ENCODE peak calls at places on chromosomes 12 and 14, in nine cellular contexts. H is pancreas; T is naive thymus-derived CD4-positive, alpha-beta T cell; S is keratinocyte; L is HepG2; O is iPS DF 6.9; Q is GM23248; N is ovary; B is left ventricle myocardium inferior. G is an unnamed sample.

GRCh38 chr12:92208613-92209121 is 63.0 kb upstream of the BTG1 start:
- DNase-seq in T (no peak), N (no peak), S (no peak), H (no peak), L (no peak), B (no peak), O (no peak), Q (peak; percentile 72), G (no peak)

GRCh38 chr12:80815351-80815750 is 98.6 kb downstream of the MYF5 start:
- DNase-seq in N (no peak), Q (no peak), T (no peak), S (no peak), L (no peak), O (no peak), H (no peak), B (no peak), G (no peak)

GRCh38 chr14:22780105-22780679 is 13.7 kb downstream of the OXA1L start:
- DNase-seq in N (no peak), H (no peak), Q (peak; percentile 34), O (no peak), B (no peak), S (no peak), L (peak; percentile 59), T (no peak), G (no peak)

GRCh38 chr14:71380271-71380670 is 473.0 kb downstream of the PCNX1 start:
- DNase-seq in B (no peak), L (no peak), O (no peak), Q (peak; percentile 19), S (no peak), H (no peak), N (no peak), T (no peak), G (no peak)

GRCh38 chr14:52790756-52791203 is 627 bp downstream of the GNPNAT1 start:
- DNase-seq in O (no peak), Q (peak; percentile 36), H (no peak), B (no peak), N (no peak), S (no peak), T (no peak), L (no peak), G (no peak)

GRCh38 chr12:18683603-18684002 is 54.2 kb downstream of the PLCZ1 start:
- DNase-seq in H (no peak), Q (peak; percentile 78), O (no peak), S (peak; percentile 35), B (no peak), T (no peak), N (no peak), L (no peak), G (no peak)

GRCh38 chr14:74955229-74955999 is at the start of gene PGF:
- DNase-seq in O (no peak), Q (peak; percentile 76), N (peak; percentile 69), B (peak; percentile 75), H (peak; percentile 76), L (no peak), S (no peak), T (peak; percentile 49), G (no peak)

GRCh38 chr12:53806689-53807088 is 54.9 kb upstream of the CISTR start:
- DNase-seq in H (no peak), B (no peak), T (no peak), O (no peak), N (no peak), L (no peak), S (no peak), Q (no peak), G (no peak)

GRCh38 chr14:104968153-104968527 is 10.0 kb downstream of the AHNAK2 start:
- DNase-seq in O (no peak), Q (peak; percentile 68), L (no peak), N (peak; percentile 83), S (no peak), H (peak; percentile 71), B (peak; percentile 82), T (no peak), G (no peak)

GRCh38 chr14:75542585-75543091 is 20.4 kb downstream of the BATF start:
- DNase-seq in T (peak; percentile 80), O (no peak), L (no peak), N (no peak), Q (peak; percentile 38), S (no peak), B (peak; percentile 59), H (no peak), G (no peak)

GRCh38 chr12:123433615-123434014 is 2.9 kb downstream of the RILPL2 start:
- DNase-seq in T (no peak), N (no peak), Q (no peak), S (no peak), L (no peak), B (no peak), O (no peak), H (no peak), G (no peak)

DNA sequence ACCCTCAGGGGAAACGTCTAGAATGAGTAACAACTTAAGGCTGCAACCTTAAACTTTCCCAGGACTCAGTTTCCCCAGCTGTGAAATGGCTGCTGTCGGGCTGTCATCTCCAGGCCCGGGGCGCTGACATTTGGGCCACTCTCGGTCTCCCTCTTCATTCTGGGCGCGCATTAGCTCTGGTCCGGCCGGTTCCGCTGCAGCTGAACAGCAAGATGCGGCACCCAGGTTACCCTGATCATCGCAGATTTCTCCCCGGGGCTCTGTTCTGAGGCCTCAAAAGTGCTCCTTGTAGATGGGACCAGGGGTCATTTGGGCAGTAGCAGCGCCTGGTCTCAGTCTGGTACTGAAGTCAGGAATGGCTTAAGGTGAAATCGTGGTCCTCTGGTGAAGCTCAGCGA is 890 bp upstream of the BCL7A start:
- DNase-seq in T (no peak), Q (no peak), H (no peak), B (no peak), S (no peak), O (no peak), N (no peak), L (no peak), G (no peak)
- H3K4me3 ChIP-seq in T (peak overlapping the region; percentile 8), Q (peak overlapping the region; percentile 74), H (peak overlapping the region; percentile 39), B (peak overlapping the region; percentile 84), S (peak overlapping the region; percentile 74), O (peak overlapping the region; percentile 84), N (peak overlapping the region; percentile 78), L (peak overlapping the region; percentile 70), G (peak overlapping the region; percentile 86)

DNA sequence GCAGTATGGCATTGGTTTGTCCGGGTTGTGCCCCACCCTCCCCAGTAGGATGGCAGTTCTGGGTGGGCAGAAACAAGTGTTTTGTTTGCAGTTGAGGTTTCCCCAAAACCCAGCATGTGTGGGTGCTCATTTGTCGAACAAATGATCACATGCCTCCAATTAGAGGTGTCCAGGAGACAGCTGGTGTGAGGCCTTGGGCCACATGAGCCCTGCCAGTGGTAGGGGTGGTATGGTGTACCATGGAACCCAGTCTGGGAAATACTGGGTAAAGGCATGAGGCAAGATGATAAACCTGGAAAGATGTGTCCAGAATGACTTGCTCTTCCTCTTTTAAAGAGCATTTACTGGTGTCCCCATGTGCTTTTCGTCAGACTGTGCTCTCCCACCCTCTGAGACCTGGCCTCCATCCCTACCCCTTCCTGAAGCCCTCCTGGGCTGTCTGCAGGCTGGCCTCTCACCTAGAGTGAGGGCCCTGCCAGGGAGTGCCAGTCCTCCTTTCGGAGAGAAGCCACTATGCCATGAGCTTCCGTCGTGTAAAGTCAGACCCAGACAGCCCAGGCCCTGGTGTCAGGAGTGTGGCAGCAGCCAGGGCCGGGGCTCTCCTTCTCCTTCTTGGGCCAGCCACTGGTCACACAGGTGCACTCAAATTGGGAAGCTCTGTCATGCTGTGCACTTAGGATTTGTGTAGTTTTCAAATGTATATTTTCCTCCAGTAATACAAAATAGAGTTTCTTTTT is 17.6 kb downstream of the ANKRD9 start:
- DNase-seq in H (no peak), T (no peak), Q (no peak), S (no peak), B (no peak), L (no peak), O (no peak), N (no peak), G (no peak)
- H3K27ac ChIP-seq in H (no peak overlapping the region), T (no peak overlapping the region), Q (no peak overlapping the region), S (no peak overlapping the region), B (no peak overlapping the region), L (no peak overlapping the region), O (no peak overlapping the region), N (no peak overlapping the region), G (no peak overlapping the region)

GRCh38 chr12:27261866-27262265 is 17.8 kb downstream of the STK38L start:
- DNase-seq in B (no peak), H (no peak), Q (no peak), S (no peak), L (no peak), N (no peak), O (no peak), T (no peak), G (no peak)
- H3K4me3 ChIP-seq in B (no peak overlapping the region), H (no peak overlapping the region), Q (no peak overlapping the region), S (no peak overlapping the region), L (no peak overlapping the region), N (no peak overlapping the region), O (no peak overlapping the region), T (no peak overlapping the region), G (no peak overlapping the region)

GRCh38 chr14:76752744-76753143 is 8.5 kb upstream of the VASH1 start:
- DNase-seq in H (no peak), B (no peak), S (no peak), N (no peak), O (no peak), L (no peak), T (no peak), Q (no peak), G (no peak)
- H3K27ac ChIP-seq in H (no peak overlapping the region), B (no peak overlapping the region), S (no peak overlapping the region), N (no peak overlapping the region), O (no peak overlapping the region), L (no peak overlapping the region), T (no peak overlapping the region), Q (no peak overlapping the region), G (no peak overlapping the region)

DNA sequence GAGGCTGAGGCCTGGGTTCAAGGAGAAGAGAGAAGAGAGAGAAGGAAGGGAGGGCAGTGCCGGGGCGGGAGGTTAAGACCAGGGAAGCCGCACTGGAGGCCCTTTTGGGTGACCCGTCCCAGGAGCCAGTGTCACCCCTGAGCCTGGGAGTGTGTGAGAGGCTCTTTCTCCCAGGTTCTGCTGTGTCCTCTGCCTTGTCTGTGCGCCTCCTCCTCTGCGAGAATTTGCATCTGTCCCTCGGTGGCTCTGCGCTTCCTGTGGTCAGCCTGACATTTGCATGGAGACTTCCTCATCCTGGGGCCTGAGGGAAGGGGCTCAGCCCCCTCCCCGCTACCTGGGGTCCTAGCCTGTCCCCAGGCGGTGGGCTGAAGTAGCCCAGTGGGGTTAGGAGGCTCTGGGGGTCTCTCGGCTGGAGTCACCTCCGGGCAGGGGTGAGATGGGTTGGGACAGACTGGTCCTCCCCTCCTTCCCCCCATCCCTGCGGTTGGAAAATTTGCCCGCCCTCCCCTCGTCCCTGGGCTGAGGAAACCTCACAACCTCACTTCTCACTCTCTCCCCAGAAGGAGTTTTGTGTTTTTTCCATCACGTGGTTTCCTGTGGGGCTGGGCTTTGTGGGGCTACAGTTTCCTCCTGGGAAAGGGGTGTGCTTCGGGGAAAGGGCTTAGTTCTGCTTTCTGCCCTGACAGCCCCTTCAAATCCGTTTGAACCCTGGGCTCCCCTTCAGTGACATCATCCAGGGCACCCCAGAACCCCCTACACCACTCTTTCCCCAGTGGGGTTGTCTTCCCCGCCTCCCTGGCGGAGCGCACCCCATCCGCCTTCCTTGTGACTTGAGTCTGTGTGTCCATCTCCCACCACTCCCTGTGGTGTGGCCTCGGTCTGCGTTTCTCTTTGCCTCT is 2.5 kb downstream of the PTPN6 start:
- DNase-seq in H (peak; percentile 23), T (peak; percentile 85), L (no peak), B (peak; percentile 47), S (no peak), Q (no peak), N (no peak), O (no peak), G (no peak)
- H3K4me3 ChIP-seq in H (no peak overlapping the region), T (peak overlapping the region; percentile 92), L (no peak overlapping the region), B (peak overlapping the region; percentile 51), S (no peak overlapping the region), Q (no peak overlapping the region), N (no peak overlapping the region), O (no peak overlapping the region), G (peak overlapping the region; percentile 35)